ENCODE peak calls at places on chromosomes 2 and 18, in nine cellular contexts. O is IMR-90; J is SHP77; R is activated naive CD8-positive, alpha-beta T cell treated with anti-CD3 and anti-CD28 coated beads, Interleukin-2, amount 50 U/mL, for 24 hours; B is NCI-H1105; N is activated effector memory CD4-positive, alpha-beta T cell treated with anti-CD3 and anti-CD28 coated beads, Interleukin-2, amount 50 U/mL, for 16 hours; C is HEK293T; L is renal cortical epithelial cell; I is cerebellum. E is an unnamed sample.

GRCh38 chr18:29181151-29181901 is 1004.4 kb upstream of the CDH2 start:
- DNase-seq in O (peak), J (no peak), R (no peak), B (no peak), N (no peak), C (no peak), L (peak), I (no peak), E (no peak)

GRCh38 chr2:31390324-31390723 is 24.2 kb downstream of the XDH start:
- DNase-seq in O (no peak), J (no peak), R (no peak), B (no peak), N (no peak), C (no peak), L (peak), I (no peak), E (no peak)

GRCh38 chr2:235300368-235301201 is 193.3 kb upstream of the AGAP1 start:
- DNase-seq in O (peak), J (peak), R (no peak), B (peak), N (no peak), C (no peak), L (peak), I (peak), E (no peak)

GRCh38 chr2:231189571-231190495 is 8.6 kb upstream of the ARMC9 start:
- DNase-seq in O (no peak), J (no peak), R (no peak), B (no peak), N (no peak), C (no peak), L (no peak), I (peak), E (no peak)

GRCh38 chr2:159982270-159982669 is 80.1 kb downstream of the PLA2R1 start:
- DNase-seq in O (peak), J (no peak), R (no peak), B (no peak), N (no peak), C (no peak), L (peak), I (no peak), E (no peak)

GRCh38 chr18:50982802-50983179 is 15.0 kb downstream of the ELAC1 start:
- DNase-seq in O (peak), J (no peak), R (no peak), B (no peak), N (no peak), C (no peak), L (no peak), I (no peak), E (no peak)

GRCh38 chr2:239959059-239959971 is 65.8 kb downstream of the NDUFA10 start:
- DNase-seq in O (peak), J (no peak), R (no peak), B (no peak), N (peak), C (no peak), L (no peak), I (no peak), E (no peak)

GRCh38 chr2:232592687-232593407 is 40.6 kb upstream of the EFHD1 start:
- DNase-seq in O (peak), J (no peak), R (no peak), B (no peak), N (no peak), C (no peak), L (peak), I (no peak), E (no peak)

GRCh38 chr18:52465391-52465790 is 125.4 kb downstream of the DCC start:
- DNase-seq in O (no peak), J (no peak), R (no peak), B (no peak), N (no peak), C (no peak), L (no peak), I (no peak), E (no peak)

GRCh38 chr18:8257851-8258434 is 351.3 kb upstream of the RAB12 start:
- DNase-seq in O (no peak), J (no peak), R (no peak), B (no peak), N (no peak), C (no peak), L (no peak), I (no peak), E (no peak)

GRCh38 chr2:30149513-30149912 is 2.7 kb downstream of the YPEL5 start:
- DNase-seq in O (no peak), J (no peak), R (peak), B (no peak), N (no peak), C (peak), L (peak), I (no peak), E (peak)

E was measured in stimulated activated CD4-positive, alpha-beta T cell treated with anti-CD3 and anti-CD28 coated beads, Interleukin-1b, Interleukin-23, amount 100 ng/mL, for 24 hours.